ENCODE peak calls at places on chromosome 17, in four cellular contexts. R is stimulated activated naive B cell treated with anti-CD40 and anti-IgM and Interleukin-4, amounts not matched to agents 10 μg/mL and 1 μg/mL and 100 μg/mL, for 72 hours; J is HL-60; S is anterior cingulate cortex. Z is an unnamed sample.
A peak's percentile ranks its signal among the peaks of the same experiment; 100 is the strongest.

GRCh38 chr17:247767-248166 is 66.3 kb upstream of the DOC2B start:
- DNase-seq in S (no peak), J (no peak), R (no peak), Z (no peak)

GRCh38 chr17:42277342-42277712 is 1.1 kb upstream of the STAT5B start:
- DNase-seq in R (no peak), J (no peak), S (no peak), Z (no peak)

GRCh38 chr17:65743313-65743665 is 181.8 kb upstream of the AXIN2 start:
- DNase-seq in R (no peak), J (no peak), S (no peak), Z (no peak)

GRCh38 chr17:27609606-27610303 is 21.2 kb upstream of the LGALS9 start:
- DNase-seq in J (peak; percentile 42), S (no peak), R (no peak), Z (peak; percentile 60)

GRCh38 chr17:44826123-44826790 is 3.8 kb downstream of the GJC1 start:
- DNase-seq in J (no peak), S (no peak), R (no peak), Z (no peak)

GRCh38 chr17:3804503-3804931 is 3.5 kb upstream of the ITGAE start:
- DNase-seq in J (no peak), R (peak; percentile 30), S (no peak), Z (no peak)

GRCh38 chr17:2212328-2212981 is 91.1 kb downstream of the SMG6 start:
- DNase-seq in R (no peak), S (no peak), J (no peak), Z (peak; percentile 60)

GRCh38 chr17:40726919-40727318 is 23.4 kb upstream of the KRT24 start:
- DNase-seq in J (no peak), R (no peak), S (no peak), Z (no peak)

GRCh38 chr17:42833771-42834422 is 700 bp downstream of the PSME3 start:
- DNase-seq in J (no peak), S (no peak), R (no peak), Z (no peak)

GRCh38 chr17:9801505-9801904 is 10.1 kb upstream of the DHRS7C start:
- DNase-seq in S (no peak), R (no peak), J (no peak), Z (no peak)

GRCh38 chr17:4988168-4988567 is 693 bp upstream of the CAMTA2 start:
- DNase-seq in S (no peak), R (peak; percentile 65), J (no peak), Z (no peak)

GRCh38 chr17:19727466-19728113 is 11.2 kb upstream of the SLC47A2 start:
- DNase-seq in S (no peak), J (peak; percentile 32), R (no peak), Z (peak; percentile 95)

GRCh38 chr17:77049440-77049839 is 91.3 kb upstream of the SEC14L1 start:
- DNase-seq in S (no peak), J (no peak), R (no peak), Z (peak; percentile 22)

GRCh38 chr17:60640503-60640902 is 37.1 kb upstream of the BCAS3 start:
- DNase-seq in S (no peak), R (no peak), J (no peak), Z (peak; percentile 43)

GRCh38 chr17:79938696-79939435 is 96.8 kb downstream of the TBC1D16 start:
- DNase-seq in J (no peak), R (no peak), S (no peak), Z (no peak)

Z was measured in Ammon's horn.